ENCODE peak calls at places on chromosomes 4 and X, in six cellular contexts. T, E, A, M, C and G are unnamed samples.

GRCh38 chr4:78776729-78777555 is 792 bp downstream of the BMP2K start:
- DNase-seq in T (peak), E (peak), A (peak), M (peak), C (peak), G (peak)

GRCh38 chrX:151860827-151861226 is 51.9 kb upstream of the MAGEA4 start:
- DNase-seq in T (no peak), E (no peak), A (no peak), M (no peak), C (no peak), G (no peak)

GRCh38 chr4:94038195-94038594 is 169.5 kb upstream of the SMARCAD1 start:
- DNase-seq in T (no peak), E (no peak), A (no peak), M (no peak), C (no peak), G (no peak)

GRCh38 chr4:124431663-124432192 is 280.8 kb downstream of the ANKRD50 start:
- DNase-seq in T (no peak), E (no peak), A (no peak), M (no peak), C (no peak), G (no peak)

GRCh38 chr4:89422441-89422950 is 114.9 kb upstream of the GPRIN3 start:
- DNase-seq in T (no peak), E (no peak), A (no peak), M (no peak), C (no peak), G (no peak)

GRCh38 chr4:125331116-125331515 is 16.4 kb downstream of the FAT4 start:
- DNase-seq in T (no peak), E (no peak), A (no peak), M (no peak), C (no peak), G (no peak)

GRCh38 chr4:85019411-85019810 is 52.9 kb upstream of the WDFY3 start:
- DNase-seq in T (no peak), E (no peak), A (no peak), M (no peak), C (no peak), G (no peak)

GRCh38 chr4:99653921-99654890 is 3.4 kb downstream of the C4orf54 start:
- DNase-seq in T (no peak), E (no peak), A (no peak), M (no peak), C (no peak), G (no peak)

GRCh38 chrX:153471663-153472280 is 1.4 kb upstream of the HAUS7 start:
- DNase-seq in T (no peak), E (peak), A (no peak), M (no peak), C (no peak), G (no peak)

GRCh38 chrX:46125139-46125538 is 420.1 kb downstream of the ZNF674 start:
- DNase-seq in T (no peak), E (no peak), A (no peak), M (no peak), C (peak), G (no peak)

GRCh38 chrX:45850775-45851433 is 650.2 kb upstream of the DIPK2B start:
- DNase-seq in T (peak), E (peak), A (no peak), M (peak), C (peak), G (peak)

GRCh38 chrX:112645774-112646173 is 34.0 kb downstream of the LHFPL1 start:
- DNase-seq in T (no peak), E (no peak), A (no peak), M (no peak), C (no peak), G (no peak)

GRCh38 chr4:2280531-2281300 is 18.8 kb upstream of the MXD4 start:
- DNase-seq in T (no peak), E (no peak), A (no peak), M (no peak), C (no peak), G (no peak)

GRCh38 chr4:127849505-127850234 is 31.0 kb upstream of the PLK4 start:
- DNase-seq in T (no peak), E (no peak), A (peak), M (no peak), C (no peak), G (no peak)

GRCh38 chr4:153232768-153233167 is 28.5 kb downstream of the TRIM2 start:
- DNase-seq in T (no peak), E (no peak), A (peak), M (no peak), C (no peak), G (no peak)

GRCh38 chrX:40078489-40079288 is 19.1 kb downstream of the BCOR start:
- DNase-seq in T (no peak), E (no peak), A (no peak), M (no peak), C (no peak), G (no peak)

GRCh38 chrX:149286940-149287349 is 218.2 kb downstream of the IDS start:
- DNase-seq in T (peak), E (peak), A (peak), M (peak), C (peak), G (peak)

GRCh38 chrX:151695583-151695930 is 299 bp downstream of the PRRG3 start:
- DNase-seq in T (no peak), E (no peak), A (no peak), M (no peak), C (no peak), G (no peak)

GRCh38 chr4:103024996-103025395 is 5.5 kb upstream of the SLC9B1 start:
- DNase-seq in T (no peak), E (no peak), A (no peak), M (no peak), C (no peak), G (no peak)

GRCh38 chrX:14363719-14364118 is 165.6 kb upstream of the GLRA2 start:
- DNase-seq in T (no peak), E (no peak), A (no peak), M (no peak), C (no peak), G (no peak)

GRCh38 chrX:49079489-49080428 is at the start of gene WDR45:
- DNase-seq in T (peak), E (peak), A (peak), M (peak), C (peak), G (peak)

GRCh38 chr4:40514409-40515025 is 115.1 kb downstream of the RBM47 start:
- DNase-seq in T (no peak), E (no peak), A (no peak), M (no peak), C (no peak), G (no peak)

GRCh38 chr4:96473246-96473645 is 633.4 kb downstream of the PDHA2 start:
- DNase-seq in T (no peak), E (no peak), A (no peak), M (no peak), C (no peak), G (no peak)

GRCh38 chr4:88610771-88611170 is 18.5 kb downstream of the HERC3 start:
- DNase-seq in T (no peak), E (peak), A (no peak), M (no peak), C (no peak), G (no peak)

GRCh38 chr4:148376151-148376550 is 66.1 kb downstream of the NR3C2 start:
- DNase-seq in T (no peak), E (no peak), A (no peak), M (no peak), C (no peak), G (no peak)

GRCh38 chr4:183637461-183637860 is 21.5 kb downstream of the RWDD4 start:
- DNase-seq in T (no peak), E (peak), A (no peak), M (no peak), C (no peak), G (no peak)